ENCODE peak calls at places on chromosomes 7 and 10, in nine cellular contexts. W is NCI-H1417; O is fibroblast of the aortic adventitia; L is LoVo; S is HS-5; Z is activated CD8-positive, alpha-beta memory T cell treated with anti-CD3 and anti-CD28 coated beads for 48 hours; N is mammary epithelial cell; U is cardiac muscle cell; X is ascending aorta. D is an unnamed sample.

GRCh38 chr10:77451886-77452285 is 185.7 kb downstream of the KCNMA1 start:
- DNase-seq in S (no peak), X (no peak), N (no peak), U (no peak), L (no peak), O (no peak), W (no peak), Z (no peak), D (no peak)

GRCh38 chr10:75209325-75210192 is 1.0 kb upstream of the VDAC2 start:
- DNase-seq in W (peak; percentile 36), N (no peak), Z (peak; percentile 48), S (no peak), X (peak; percentile 90), L (peak; percentile 49), U (no peak), O (peak; percentile 90), D (no peak)

GRCh38 chr7:156669035-156669828 is 28.7 kb downstream of the RNF32 start:
- DNase-seq in O (no peak), X (no peak), S (no peak), L (no peak), Z (no peak), N (no peak), W (no peak), U (no peak), D (no peak)

GRCh38 chr10:129617768-129618167 is 150.7 kb downstream of the MGMT start:
- DNase-seq in W (no peak), O (no peak), N (no peak), S (no peak), U (no peak), X (no peak), Z (no peak), L (no peak), D (no peak)

GRCh38 chr10:30438016-30438850 is 4.2 kb downstream of the MAP3K8 start:
- DNase-seq in X (no peak), S (no peak), N (no peak), W (no peak), Z (no peak), O (peak; percentile 41), L (no peak), U (peak; percentile 64), D (no peak)

GRCh38 chr7:49400891-49401550 is 372.4 kb upstream of the VWC2 start:
- DNase-seq in U (no peak), N (peak; percentile 38), Z (no peak), O (no peak), W (no peak), S (no peak), L (no peak), X (no peak), D (no peak)

GRCh38 chr10:124870854-124871425 is 69.3 kb downstream of the ABRAXAS2 start:
- DNase-seq in O (no peak), L (no peak), N (no peak), S (no peak), X (no peak), U (no peak), Z (no peak), W (no peak), D (no peak)

GRCh38 chr10:5632430-5632829 is 34.0 kb downstream of the ASB13 start:
- DNase-seq in X (peak; percentile 89), S (no peak), L (peak; percentile 73), W (no peak), O (no peak), Z (no peak), U (no peak), N (peak; percentile 67), D (no peak)

GRCh38 chr7:26789481-26790175 is 74.8 kb downstream of the SKAP2 start:
- DNase-seq in L (no peak), S (no peak), Z (no peak), W (no peak), N (no peak), U (no peak), X (no peak), O (no peak), D (no peak)

GRCh38 chr10:126110434-126110833 is 214.1 kb downstream of the FANK1 start:
- DNase-seq in U (no peak), X (peak; percentile 8), O (peak; percentile 66), S (no peak), N (no peak), W (no peak), L (no peak), Z (no peak), D (no peak)

GRCh38 chr7:25519962-25520562 is 291.8 kb upstream of the NPVF start:
- DNase-seq in X (no peak), Z (no peak), L (no peak), W (peak; percentile 45), N (no peak), U (no peak), O (no peak), S (no peak), D (no peak)

GRCh38 chr10:33566426-33566825 is 232.0 kb upstream of the NRP1 start:
- DNase-seq in X (no peak), L (no peak), W (no peak), Z (no peak), N (no peak), U (no peak), O (no peak), S (no peak), D (no peak)

GRCh38 chr7:140639366-140640053 is 1.1 kb downstream of the DENND2A start:
- DNase-seq in U (no peak), S (no peak), O (peak; percentile 63), W (no peak), N (no peak), L (no peak), X (no peak), Z (no peak), D (no peak)